ENCODE peak calls at places on chromosome 9, in six cellular contexts. F is left ventricle myocardium inferior, S is HepG2, T is psoas muscle, L is tibial artery, X is pancreas. I is an unnamed sample.
A peak's percentile ranks its signal among the peaks of the same experiment; 100 is the strongest.

GRCh38 chr9:136230365-136230764 is 15.2 kb downstream of the QSOX2 start:
- DNase-seq in F (no peak), S (no peak), T (no peak), L (no peak), X (no peak), I (no peak)

GRCh38 chr9:110996436-110997224 is 41.6 kb downstream of the LPAR1 start:
- DNase-seq in F (no peak), S (no peak), T (peak; percentile 45), L (peak; percentile 68), X (no peak), I (peak; percentile 43)

GRCh38 chr9:91949293-91949945 is 609 bp downstream of the ROR2 start:
- DNase-seq in F (no peak), S (no peak), T (no peak), L (no peak), X (no peak), I (no peak)

GRCh38 chr9:83166369-83166768 is 103.4 kb upstream of the RASEF start:
- DNase-seq in F (no peak), S (peak; percentile 6), T (no peak), L (no peak), X (peak; percentile 88), I (peak; percentile 75)

GRCh38 chr9:1216532-1216931 is 166.4 kb downstream of the DMRT2 start:
- DNase-seq in F (no peak), S (no peak), T (no peak), L (no peak), X (no peak), I (no peak)

GRCh38 chr9:124008307-124008854 is 3.2 kb upstream of the LHX2 start:
- DNase-seq in F (no peak), S (no peak), T (no peak), L (no peak), X (no peak), I (no peak)

GRCh38 chr9:129888085-129888808 is 53.0 kb downstream of the USP20 start:
- DNase-seq in F (peak; percentile 53), S (no peak), T (no peak), L (no peak), X (peak; percentile 37), I (peak; percentile 67)

GRCh38 chr9:113886471-113886870 is 10.4 kb downstream of the ZNF618 start:
- DNase-seq in F (no peak), S (no peak), T (no peak), L (no peak), X (no peak), I (no peak)

GRCh38 chr9:119003218-119003617 is 366.0 kb downstream of the BRINP1 start:
- DNase-seq in F (no peak), S (no peak), T (no peak), L (no peak), X (no peak), I (no peak)

GRCh38 chr9:3863686-3864085 is 337.9 kb upstream of the RFX3 start:
- DNase-seq in F (no peak), S (no peak), T (no peak), L (no peak), X (no peak), I (no peak)

GRCh38 chr9:110317921-110318320 is 19.7 kb downstream of the TXNDC8 start:
- DNase-seq in F (no peak), S (no peak), T (no peak), L (no peak), X (no peak), I (no peak)

GRCh38 chr9:134554750-134555655 is 86.6 kb upstream of the COL5A1 start:
- DNase-seq in F (no peak), S (no peak), T (no peak), L (peak; percentile 63), X (no peak), I (no peak)

GRCh38 chr9:77177894-77178794 is 810 bp downstream of the VPS13A start:
- DNase-seq in F (peak; percentile 22), S (peak; percentile 9), T (peak; percentile 37), L (peak; percentile 68), X (peak; percentile 37), I (peak; percentile 53)

GRCh38 chr9:136050706-136051567 is 44.2 kb downstream of the NACC2 start:
- DNase-seq in F (no peak), S (peak; percentile 9), T (no peak), L (no peak), X (no peak), I (peak; percentile 52)

GRCh38 chr9:16611969-16612368 is 258.5 kb downstream of the BNC2 start:
- DNase-seq in F (no peak), S (no peak), T (no peak), L (no peak), X (no peak), I (no peak)

GRCh38 chr9:90801507-90802289 is at the start of gene SYK:
- DNase-seq in F (peak; percentile 60), S (no peak), T (peak; percentile 63), L (peak; percentile 71), X (peak; percentile 70), I (peak; percentile 90)

GRCh38 chr9:2120926-2121689 is 106.0 kb downstream of the SMARCA2 start:
- DNase-seq in F (no peak), S (no peak), T (no peak), L (no peak), X (no peak), I (no peak)

GRCh38 chr9:105978336-105978735 is 284.0 kb downstream of the TMEM38B start:
- DNase-seq in F (no peak), S (no peak), T (no peak), L (no peak), X (no peak), I (no peak)

GRCh38 chr9:114445616-114446015 is 57.8 kb upstream of the AKNA start:
- DNase-seq in F (no peak), S (no peak), T (no peak), L (no peak), X (no peak), I (no peak)

GRCh38 chr9:119005162-119005561 is 364.1 kb downstream of the BRINP1 start:
- DNase-seq in F (no peak), S (no peak), T (no peak), L (no peak), X (no peak), I (no peak)

GRCh38 chr9:20117482-20117881 is 328.6 kb upstream of the SLC24A2 start:
- DNase-seq in F (no peak), S (peak; percentile 29), T (no peak), L (no peak), X (no peak), I (peak; percentile 16)

GRCh38 chr9:128275198-128276007 is at the start of gene GOLGA2:
- DNase-seq in F (peak; percentile 27), S (peak; percentile 56), T (peak; percentile 57), L (no peak), X (peak; percentile 40), I (no peak)

GRCh38 chr9:81540142-81540701 is 149.1 kb downstream of the TLE1 start:
- DNase-seq in F (no peak), S (no peak), T (no peak), L (no peak), X (no peak), I (no peak)

GRCh38 chr9:33695856-33696255 is 99.5 kb upstream of the PRSS3 start:
- DNase-seq in F (no peak), S (no peak), T (no peak), L (no peak), X (no peak), I (no peak)

GRCh38 chr9:6641561-6641960 is 4.0 kb downstream of the GLDC start:
- DNase-seq in F (no peak), S (no peak), T (no peak), L (no peak), X (no peak), I (no peak)

GRCh38 chr9:137294684-137295312 is 7.3 kb downstream of the NRARP start:
- DNase-seq in F (no peak), S (no peak), T (no peak), L (no peak), X (peak; percentile 40), I (peak; percentile 65)
- TF ChIP-seq CTCF in F (peak; percentile 45), S (peak; percentile 43), T (peak; percentile 38), L (no peak), X (no peak), I (no peak)

DNA sequence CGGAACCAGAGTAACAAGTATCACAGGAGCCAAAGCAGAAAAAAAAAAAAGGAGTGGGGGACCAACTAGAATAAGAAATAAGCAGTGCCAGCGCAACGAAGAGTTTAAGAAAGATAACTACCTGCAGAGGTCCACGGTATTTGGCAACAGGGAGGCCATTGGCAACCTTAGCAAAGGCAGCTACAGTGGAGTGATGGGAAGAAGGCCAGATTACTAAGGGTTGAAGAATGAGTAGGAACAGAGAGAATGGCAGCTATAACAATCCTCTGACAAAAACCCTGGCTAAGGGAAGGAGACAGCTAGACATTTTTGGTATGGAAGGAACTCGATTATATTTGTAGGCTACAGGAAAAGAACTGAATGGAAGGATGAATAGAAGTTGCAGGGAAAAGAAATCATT is 93.4 kb upstream of the DMAC1 start:
- DNase-seq in F (no peak), S (no peak), T (no peak), L (no peak), X (no peak), I (no peak)
- H3K4me3 ChIP-seq in F (no peak overlapping the region), S (no peak overlapping the region), T (no peak overlapping the region), L (no peak overlapping the region), X (no peak overlapping the region), I (no peak overlapping the region)

GRCh38 chr9:38673399-38673798 is 46.5 kb downstream of the FAM240B start:
- DNase-seq in F (no peak), S (no peak), T (no peak), L (no peak), X (no peak), I (no peak)
- H3K4me1 ChIP-seq in F (peaks cover 35% of the 10 kb centered on the region), S (peaks cover 23% of the 10 kb centered on the region), T (peaks cover 7% of the 10 kb centered on the region), L (no peaks in the 10 kb centered on the region), X (no peaks in the 10 kb centered on the region), I (peaks cover 8% of the 10 kb centered on the region)

GRCh38 chr9:13292782-13293181 is 13.3 kb upstream of the MPDZ start:
- DNase-seq in F (no peak), S (no peak), T (no peak), L (no peak), X (no peak), I (no peak)

GRCh38 chr9:13296972-13297371 is 17.5 kb upstream of the MPDZ start:
- DNase-seq in F (no peak), S (no peak), T (no peak), L (no peak), X (no peak), I (no peak)

GRCh38 chr9:13292158-13292557 is 12.7 kb upstream of the MPDZ start:
- DNase-seq in F (no peak), S (no peak), T (no peak), L (no peak), X (no peak), I (no peak)

GRCh38 chr9:13295556-13295955 is 16.1 kb upstream of the MPDZ start:
- DNase-seq in F (no peak), S (no peak), T (no peak), L (no peak), X (no peak), I (no peak)

GRCh38 chr9:13291718-13292117 is 12.2 kb upstream of the MPDZ start:
- DNase-seq in F (no peak), S (no peak), T (no peak), L (no peak), X (no peak), I (no peak)
- TF ChIP-seq CTCF in F (no peak), S (no peak), T (no peak), L (no peak), X (no peak), I (no peak)

GRCh38 chr9:94867842-94868312 is 141.4 kb downstream of the AOPEP start:
- DNase-seq in F (no peak), S (no peak), T (no peak), L (no peak), X (no peak), I (no peak)
- H3K4me3 ChIP-seq in F (peak overlapping the region; percentile 37), S (no peak overlapping the region), T (peak overlapping the region; percentile 32), L (no peak overlapping the region), X (no peak overlapping the region), I (no peak overlapping the region)

GRCh38 chr9:89505048-89505447 is 7.1 kb upstream of the SEMA4D start:
- DNase-seq in F (no peak), S (no peak), T (no peak), L (no peak), X (no peak), I (no peak)
- H3K4me1 ChIP-seq in F (peaks cover 10% of the 10 kb centered on the region), S (no peaks in the 10 kb centered on the region), T (no peaks in the 10 kb centered on the region), L (no peaks in the 10 kb centered on the region), X (peaks cover 7% of the 10 kb centered on the region), I (peaks cover 4% of the 10 kb centered on the region)

I was measured in mucosa of descending colon.